ENCODE peak calls at places on chromosomes 13 and 19, in nine cellular contexts. B, N, P, W, T, X, A, O and K are unnamed samples.

GRCh38 chr19:8500158-8500557 is 2.3 kb downstream of the PRAM1 start:
- DNase-seq in W (no peak), B (no peak), N (no peak), P (no peak), X (no peak), T (peak; percentile 44), O (no peak), A (no peak), K (no peak)

GRCh38 chr19:23343434-23344010 is 51.7 kb downstream of the ZNF91 start:
- DNase-seq in B (no peak), N (no peak), T (no peak), X (no peak), P (no peak), O (peak; percentile 3), A (no peak), W (no peak), K (no peak)

GRCh38 chr13:109672545-109672944 is 113.8 kb downstream of the IRS2 start:
- DNase-seq in B (no peak), O (no peak), W (no peak), N (no peak), X (peak; percentile 37), P (no peak), A (no peak), T (no peak), K (no peak)

GRCh38 chr13:28659611-28659970 is 661 bp downstream of the POMP start:
- DNase-seq in T (no peak), P (peak; percentile 33), N (no peak), A (peak; percentile 71), X (peak; percentile 41), B (no peak), W (no peak), O (no peak), K (no peak)

GRCh38 chr13:36814465-36814864 is 4.6 kb upstream of the RFXAP start:
- DNase-seq in P (no peak), W (no peak), X (no peak), T (peak; percentile 8), B (no peak), A (no peak), N (no peak), O (peak; percentile 35), K (peak; percentile 4)

GRCh38 chr13:99191900-99192399 is 8.7 kb upstream of the UBAC2 start:
- DNase-seq in P (no peak), A (peak; percentile 58), O (no peak), X (no peak), W (no peak), N (no peak), T (no peak), B (no peak), K (no peak)

GRCh38 chr19:31278555-31279435 is 70.4 kb downstream of the TSHZ3 start:
- DNase-seq in T (no peak), A (no peak), W (no peak), O (no peak), N (no peak), P (no peak), B (no peak), X (no peak), K (no peak)

GRCh38 chr13:109214393-109214792 is 572.0 kb downstream of the IRS2 start:
- DNase-seq in N (no peak), W (no peak), P (no peak), O (no peak), X (no peak), B (no peak), A (peak; percentile 8), T (no peak), K (no peak)

GRCh38 chr13:50424993-50425392 is 409.7 kb downstream of the KCNRG start:
- DNase-seq in O (no peak), A (no peak), T (no peak), P (no peak), W (no peak), B (no peak), N (no peak), X (no peak), K (no peak)

GRCh38 chr13:52969373-52969772 is 59.2 kb upstream of the OLFM4 start:
- DNase-seq in W (no peak), B (no peak), A (no peak), T (no peak), N (no peak), O (no peak), P (no peak), X (no peak), K (no peak)